ENCODE peak calls at places on chromosomes 3 and 15, in four cellular contexts. One of them, this sample, is unnamed.

GRCh38 chr15:73232771-73233170 is 136.0 kb downstream of the HCN4 start:
- DNase-seq in naive thymus-derived CD4-positive, alpha-beta T cell: no peak
- DNase-seq in dorsolateral prefrontal cortex: no peak
- DNase-seq in cardiac muscle cell: no peak
- DNase-seq in this sample: no peak

GRCh38 chr3:182364323-182364722 is 429.0 kb upstream of the ATP11B start:
- DNase-seq in naive thymus-derived CD4-positive, alpha-beta T cell: no peak
- DNase-seq in dorsolateral prefrontal cortex: peak; percentile 43
- DNase-seq in cardiac muscle cell: no peak
- DNase-seq in this sample: no peak

GRCh38 chr15:84570164-84570692 is 30.6 kb upstream of the ZSCAN2 start:
- DNase-seq in naive thymus-derived CD4-positive, alpha-beta T cell: peak; percentile 13
- DNase-seq in dorsolateral prefrontal cortex: peak; percentile 47
- DNase-seq in cardiac muscle cell: peak; percentile 42
- DNase-seq in this sample: no peak

GRCh38 chr3:139230391-139230790 is 113.4 kb upstream of the MRPS22 start:
- DNase-seq in naive thymus-derived CD4-positive, alpha-beta T cell: no peak
- DNase-seq in dorsolateral prefrontal cortex: no peak
- DNase-seq in cardiac muscle cell: peak; percentile 6
- DNase-seq in this sample: no peak

GRCh38 chr3:187706966-187707365 is 4.6 kb upstream of the RTP2 start:
- DNase-seq in naive thymus-derived CD4-positive, alpha-beta T cell: no peak
- DNase-seq in dorsolateral prefrontal cortex: no peak
- DNase-seq in cardiac muscle cell: peak; percentile 32
- DNase-seq in this sample: no peak

GRCh38 chr3:155326901-155327300 is 33.4 kb upstream of the STRIT1 start:
- DNase-seq in naive thymus-derived CD4-positive, alpha-beta T cell: no peak
- DNase-seq in dorsolateral prefrontal cortex: no peak
- DNase-seq in cardiac muscle cell: no peak
- DNase-seq in this sample: no peak

GRCh38 chr3:27642796-27643195 is 79.3 kb downstream of the EOMES start:
- DNase-seq in naive thymus-derived CD4-positive, alpha-beta T cell: no peak
- DNase-seq in dorsolateral prefrontal cortex: no peak
- DNase-seq in cardiac muscle cell: peak; percentile 32
- DNase-seq in this sample: no peak

GRCh38 chr15:76936671-76937070 is 5.1 kb downstream of the RCN2 start:
- DNase-seq in naive thymus-derived CD4-positive, alpha-beta T cell: no peak
- DNase-seq in dorsolateral prefrontal cortex: no peak
- DNase-seq in cardiac muscle cell: peak; percentile 84
- DNase-seq in this sample: no peak

GRCh38 chr3:178765472-178765871 is 229.2 kb downstream of the KCNMB2 start:
- DNase-seq in naive thymus-derived CD4-positive, alpha-beta T cell: no peak
- DNase-seq in dorsolateral prefrontal cortex: no peak
- DNase-seq in cardiac muscle cell: no peak
- DNase-seq in this sample: no peak

GRCh38 chr3:144097144-144097543 is 125.5 kb downstream of the DIPK2A start:
- DNase-seq in naive thymus-derived CD4-positive, alpha-beta T cell: no peak
- DNase-seq in dorsolateral prefrontal cortex: no peak
- DNase-seq in cardiac muscle cell: no peak
- DNase-seq in this sample: no peak

GRCh38 chr15:68197661-68198437 is 7.3 kb downstream of the CALML4 start:
- DNase-seq in naive thymus-derived CD4-positive, alpha-beta T cell: no peak
- DNase-seq in dorsolateral prefrontal cortex: no peak
- DNase-seq in cardiac muscle cell: no peak
- DNase-seq in this sample: no peak

GRCh38 chr3:142734834-142735233 is 11.0 kb downstream of the TRPC1 start:
- DNase-seq in naive thymus-derived CD4-positive, alpha-beta T cell: no peak
- DNase-seq in dorsolateral prefrontal cortex: no peak
- DNase-seq in cardiac muscle cell: no peak
- DNase-seq in this sample: no peak

GRCh38 chr3:147705626-147706025 is 296.5 kb downstream of the ZIC1 start:
- DNase-seq in naive thymus-derived CD4-positive, alpha-beta T cell: no peak
- DNase-seq in dorsolateral prefrontal cortex: no peak
- DNase-seq in cardiac muscle cell: no peak
- DNase-seq in this sample: no peak

GRCh38 chr3:190272747-190273146 is 49.5 kb downstream of the CLDN1 start:
- DNase-seq in naive thymus-derived CD4-positive, alpha-beta T cell: no peak
- DNase-seq in dorsolateral prefrontal cortex: no peak
- DNase-seq in cardiac muscle cell: no peak
- DNase-seq in this sample: no peak

GRCh38 chr3:16554126-16554525 is 40.6 kb upstream of the RFTN1 start:
- DNase-seq in naive thymus-derived CD4-positive, alpha-beta T cell: no peak
- DNase-seq in dorsolateral prefrontal cortex: no peak
- DNase-seq in cardiac muscle cell: no peak
- DNase-seq in this sample: no peak

GRCh38 chr3:135078283-135078682 is 283.2 kb downstream of the EPHB1 start:
- DNase-seq in naive thymus-derived CD4-positive, alpha-beta T cell: no peak
- DNase-seq in dorsolateral prefrontal cortex: no peak
- DNase-seq in cardiac muscle cell: no peak
- DNase-seq in this sample: peak; percentile 9

GRCh38 chr3:171223396-171223795 is 196.9 kb upstream of the SLC2A2 start:
- DNase-seq in naive thymus-derived CD4-positive, alpha-beta T cell: no peak
- DNase-seq in dorsolateral prefrontal cortex: no peak
- DNase-seq in cardiac muscle cell: no peak
- DNase-seq in this sample: no peak

GRCh38 chr15:77621847-77622211 is 10.9 kb downstream of the LINGO1 start:
- DNase-seq in naive thymus-derived CD4-positive, alpha-beta T cell: no peak
- DNase-seq in dorsolateral prefrontal cortex: no peak
- DNase-seq in cardiac muscle cell: no peak
- DNase-seq in this sample: no peak

GRCh38 chr15:31295660-31296059 is 31.0 kb upstream of the KLF13 start:
- DNase-seq in naive thymus-derived CD4-positive, alpha-beta T cell: no peak
- DNase-seq in dorsolateral prefrontal cortex: peak; percentile 62
- DNase-seq in cardiac muscle cell: no peak
- DNase-seq in this sample: no peak

GRCh38 chr15:89400121-89400996 is 65.7 kb upstream of the POLG start:
- DNase-seq in naive thymus-derived CD4-positive, alpha-beta T cell: no peak
- DNase-seq in dorsolateral prefrontal cortex: no peak
- DNase-seq in cardiac muscle cell: no peak
- DNase-seq in this sample: no peak

GRCh38 chr3:171811059-171811912 is 1.0 kb upstream of the PLD1 start:
- DNase-seq in naive thymus-derived CD4-positive, alpha-beta T cell: no peak
- DNase-seq in dorsolateral prefrontal cortex: no peak
- DNase-seq in cardiac muscle cell: peak; percentile 97
- DNase-seq in this sample: no peak

GRCh38 chr15:72685925-72686794 is at the start of the genes BBS4 and HIGD2B:
- DNase-seq in naive thymus-derived CD4-positive, alpha-beta T cell: peak; percentile 77
- DNase-seq in dorsolateral prefrontal cortex: peak; percentile 90
- DNase-seq in cardiac muscle cell: peak; percentile 88
- DNase-seq in this sample: peak; percentile 72

GRCh38 chr15:70323111-70323851 is 225.6 kb upstream of the TLE3 start:
- DNase-seq in naive thymus-derived CD4-positive, alpha-beta T cell: no peak
- DNase-seq in dorsolateral prefrontal cortex: no peak
- DNase-seq in cardiac muscle cell: peak; percentile 79
- DNase-seq in this sample: no peak

GRCh38 chr3:72821170-72821781 is 27.0 kb downstream of the SHQ1 start:
- DNase-seq in naive thymus-derived CD4-positive, alpha-beta T cell: peak; percentile 25
- DNase-seq in dorsolateral prefrontal cortex: no peak
- DNase-seq in cardiac muscle cell: peak; percentile 44
- DNase-seq in this sample: no peak

GRCh38 chr3:13451301-13451673 is 28.8 kb upstream of the HDAC11 start:
- DNase-seq in naive thymus-derived CD4-positive, alpha-beta T cell: no peak
- DNase-seq in dorsolateral prefrontal cortex: no peak
- DNase-seq in cardiac muscle cell: no peak
- DNase-seq in this sample: no peak

GRCh38 chr3:18423401-18424212 is 1.5 kb downstream of the SATB1 start:
- DNase-seq in naive thymus-derived CD4-positive, alpha-beta T cell: no peak
- DNase-seq in dorsolateral prefrontal cortex: peak; percentile 47
- DNase-seq in cardiac muscle cell: peak; percentile 64
- DNase-seq in this sample: no peak

GRCh38 chr3:65548848-65549625 is 489.7 kb downstream of the MAGI1 start:
- DNase-seq in naive thymus-derived CD4-positive, alpha-beta T cell: no peak
- DNase-seq in dorsolateral prefrontal cortex: peak; percentile 68
- DNase-seq in cardiac muscle cell: no peak
- DNase-seq in this sample: no peak

GRCh38 chr3:51937014-51937413 is 4.7 kb downstream of the RRP9 start:
- DNase-seq in naive thymus-derived CD4-positive, alpha-beta T cell: no peak
- DNase-seq in dorsolateral prefrontal cortex: no peak
- DNase-seq in cardiac muscle cell: no peak
- DNase-seq in this sample: no peak

GRCh38 chr15:67103432-67103831 is 38.0 kb downstream of the SMAD3 start:
- DNase-seq in naive thymus-derived CD4-positive, alpha-beta T cell: no peak
- DNase-seq in dorsolateral prefrontal cortex: no peak
- DNase-seq in cardiac muscle cell: no peak
- DNase-seq in this sample: no peak

GRCh38 chr3:186790261-186790981 is 7.0 kb downstream of the EIF4A2 start:
- DNase-seq in naive thymus-derived CD4-positive, alpha-beta T cell: no peak
- DNase-seq in dorsolateral prefrontal cortex: no peak
- DNase-seq in cardiac muscle cell: peak; percentile 64
- DNase-seq in this sample: no peak

GRCh38 chr3:81643721-81644120 is 117.7 kb downstream of the GBE1 start:
- DNase-seq in naive thymus-derived CD4-positive, alpha-beta T cell: no peak
- DNase-seq in dorsolateral prefrontal cortex: no peak
- DNase-seq in cardiac muscle cell: peak; percentile 60
- DNase-seq in this sample: no peak

GRCh38 chr3:81072591-81072990 is 688.9 kb downstream of the GBE1 start:
- DNase-seq in naive thymus-derived CD4-positive, alpha-beta T cell: no peak
- DNase-seq in dorsolateral prefrontal cortex: no peak
- DNase-seq in cardiac muscle cell: no peak
- DNase-seq in this sample: no peak

GRCh38 chr3:188320757-188321156 is 166.8 kb downstream of the LPP start:
- DNase-seq in naive thymus-derived CD4-positive, alpha-beta T cell: no peak
- DNase-seq in dorsolateral prefrontal cortex: no peak
- DNase-seq in cardiac muscle cell: no peak
- DNase-seq in this sample: no peak

GRCh38 chr15:56017511-56017910 is 24.1 kb upstream of the NEDD4 start:
- DNase-seq in naive thymus-derived CD4-positive, alpha-beta T cell: no peak
- DNase-seq in dorsolateral prefrontal cortex: no peak
- DNase-seq in cardiac muscle cell: no peak
- DNase-seq in this sample: no peak
- H3K4me3 ChIP-seq in naive thymus-derived CD4-positive, alpha-beta T cell: no peak overlapping the region
- H3K4me3 ChIP-seq in dorsolateral prefrontal cortex: no peak overlapping the region
- H3K4me3 ChIP-seq in cardiac muscle cell: no peak overlapping the region
- H3K4me3 ChIP-seq in this sample: no peak overlapping the region

GRCh38 chr15:25850154-25851111 is 12.7 kb downstream of the ATP10A start:
- DNase-seq in naive thymus-derived CD4-positive, alpha-beta T cell: peak; percentile 64
- DNase-seq in dorsolateral prefrontal cortex: no peak
- DNase-seq in cardiac muscle cell: peak; percentile 78
- DNase-seq in this sample: no peak

GRCh38 chr15:25847066-25847465 is 16.1 kb downstream of the ATP10A start:
- DNase-seq in naive thymus-derived CD4-positive, alpha-beta T cell: peak; percentile 23
- DNase-seq in dorsolateral prefrontal cortex: no peak
- DNase-seq in cardiac muscle cell: no peak
- DNase-seq in this sample: no peak

GRCh38 chr15:25848769-25849430 is 14.2 kb downstream of the ATP10A start:
- DNase-seq in naive thymus-derived CD4-positive, alpha-beta T cell: no peak
- DNase-seq in dorsolateral prefrontal cortex: no peak
- DNase-seq in cardiac muscle cell: no peak
- DNase-seq in this sample: no peak

GRCh38 chr15:25848325-25848724 is 14.8 kb downstream of the ATP10A start:
- DNase-seq in naive thymus-derived CD4-positive, alpha-beta T cell: no peak
- DNase-seq in dorsolateral prefrontal cortex: no peak
- DNase-seq in cardiac muscle cell: no peak
- DNase-seq in this sample: no peak

DNA sequence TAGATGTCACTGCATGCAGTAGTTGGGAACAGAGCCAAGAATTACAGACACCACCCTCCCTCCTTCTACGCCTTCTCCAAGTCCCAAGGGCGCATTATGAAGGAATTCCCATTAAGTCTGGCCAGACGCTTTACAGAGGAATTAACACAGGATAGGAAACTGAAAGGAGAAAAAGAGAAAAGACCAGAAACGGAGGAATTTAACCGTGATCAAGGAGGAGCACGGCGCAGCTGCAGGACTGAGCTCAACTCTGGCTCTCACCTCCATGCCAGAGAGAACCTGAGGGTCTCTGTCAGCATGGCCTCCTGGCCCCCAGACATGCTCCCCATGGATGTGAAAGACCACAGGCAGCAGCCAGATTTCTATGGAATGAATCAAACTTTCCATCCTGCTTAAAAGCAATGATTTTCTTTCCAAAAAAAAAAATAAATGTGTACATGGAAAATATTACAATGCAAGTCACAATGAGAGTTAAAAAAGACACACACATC is 13.7 kb downstream of the ATP10A start:
- DNase-seq in naive thymus-derived CD4-positive, alpha-beta T cell: peak; percentile 17
- DNase-seq in dorsolateral prefrontal cortex: no peak
- DNase-seq in cardiac muscle cell: peak; percentile 84
- DNase-seq in this sample: no peak
- H3K4me3 ChIP-seq in naive thymus-derived CD4-positive, alpha-beta T cell: peak overlapping the region; percentile 65
- H3K4me3 ChIP-seq in dorsolateral prefrontal cortex: no peak overlapping the region
- H3K4me3 ChIP-seq in cardiac muscle cell: no peak overlapping the region
- H3K4me3 ChIP-seq in this sample: no peak overlapping the region

DNA sequence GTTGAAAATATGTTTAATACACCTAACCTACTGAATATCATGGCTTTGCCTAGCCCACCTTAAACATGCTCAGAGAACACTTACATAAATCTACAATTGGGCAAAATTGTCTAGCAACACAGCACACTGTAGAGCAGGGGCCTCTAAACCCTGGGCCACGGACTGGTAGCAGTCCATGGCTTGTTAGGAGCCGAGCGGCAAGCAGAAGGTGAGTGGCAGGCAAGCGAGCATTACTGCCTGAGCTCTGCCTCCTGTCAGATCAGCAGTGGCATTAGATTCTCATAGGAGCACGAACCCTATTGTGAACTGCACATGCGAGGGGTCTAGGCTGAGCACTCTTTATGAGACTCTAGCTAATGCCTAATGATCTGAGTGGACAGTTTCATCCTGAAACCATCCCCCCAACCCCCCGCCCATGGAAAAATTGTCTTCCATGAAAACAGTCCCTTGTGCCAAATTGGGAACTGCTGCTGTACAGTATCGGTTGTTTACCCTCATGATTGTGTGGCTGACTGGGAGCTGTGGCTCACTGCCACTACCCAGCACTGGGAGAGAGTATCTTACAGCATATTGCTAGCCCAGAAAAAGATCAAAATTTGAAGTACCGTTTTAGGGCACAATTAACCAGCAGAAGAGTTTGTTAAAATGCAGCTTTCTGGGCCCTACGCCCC is 26.1 kb downstream of the CMSS1 start:
- DNase-seq in naive thymus-derived CD4-positive, alpha-beta T cell: no peak
- DNase-seq in dorsolateral prefrontal cortex: no peak
- DNase-seq in cardiac muscle cell: peak; percentile 28
- DNase-seq in this sample: no peak
- H3K4me3 ChIP-seq in naive thymus-derived CD4-positive, alpha-beta T cell: no peak overlapping the region
- H3K4me3 ChIP-seq in dorsolateral prefrontal cortex: no peak overlapping the region
- H3K4me3 ChIP-seq in cardiac muscle cell: no peak overlapping the region
- H3K4me3 ChIP-seq in this sample: no peak overlapping the region

GRCh38 chr3:104291878-104292277 is 1074.8 kb upstream of the ALCAM start:
- DNase-seq in naive thymus-derived CD4-positive, alpha-beta T cell: no peak
- DNase-seq in dorsolateral prefrontal cortex: no peak
- DNase-seq in cardiac muscle cell: no peak
- DNase-seq in this sample: no peak
- H3K4me3 ChIP-seq in naive thymus-derived CD4-positive, alpha-beta T cell: no peak overlapping the region
- H3K4me3 ChIP-seq in dorsolateral prefrontal cortex: peak overlapping the region; percentile 20
- H3K4me3 ChIP-seq in cardiac muscle cell: no peak overlapping the region
- H3K4me3 ChIP-seq in this sample: no peak overlapping the region

DNA sequence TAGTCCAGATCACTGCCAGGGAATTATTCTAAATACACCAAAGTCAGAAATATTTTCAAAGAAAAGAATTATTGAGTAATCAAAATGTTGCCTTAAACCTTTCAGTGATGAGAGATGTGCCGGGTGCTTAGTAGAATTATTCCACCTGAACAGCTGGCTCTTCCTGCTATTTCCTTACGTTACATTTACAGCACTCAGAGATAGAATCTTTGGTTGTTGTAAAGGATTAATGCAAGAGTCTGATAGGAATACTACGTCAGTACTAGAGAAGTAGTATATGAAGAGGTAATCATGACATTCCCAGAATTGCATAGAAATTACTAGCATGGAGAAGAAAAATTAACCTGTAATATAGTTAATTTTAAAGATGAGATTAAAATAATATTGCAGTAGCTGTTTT is 50.9 kb upstream of the ZDHHC23 start:
- DNase-seq in naive thymus-derived CD4-positive, alpha-beta T cell: no peak
- DNase-seq in dorsolateral prefrontal cortex: no peak
- DNase-seq in cardiac muscle cell: no peak
- DNase-seq in this sample: no peak
- H3K4me3 ChIP-seq in naive thymus-derived CD4-positive, alpha-beta T cell: no peak overlapping the region
- H3K4me3 ChIP-seq in dorsolateral prefrontal cortex: no peak overlapping the region
- H3K4me3 ChIP-seq in cardiac muscle cell: no peak overlapping the region
- H3K4me3 ChIP-seq in this sample: no peak overlapping the region